ENCODE peak calls at places on chromosomes 11 and 22, in eight cellular contexts. X is cardiac fibroblast, Z is GM12865, M is progenitor cell of endocrine pancreas, W is Calu3, C is psoas muscle, A is OCI-LY7, R is HFF-Myc. H is an unnamed sample.
A peak's percentile ranks its signal among the peaks of the same experiment; 100 is the strongest.

GRCh38 chr11:100632970-100633452 is 54.1 kb upstream of the ARHGAP42 start:
- DNase-seq in M (no peak), Z (no peak), W (peak; percentile 38), A (no peak), C (peak; percentile 29), R (no peak), X (peak; percentile 70), H (no peak)

GRCh38 chr11:83249972-83250593 is 36.1 kb downstream of the CCDC90B start:
- DNase-seq in X (peak; percentile 75), M (no peak), A (peak; percentile 73), C (no peak), Z (peak; percentile 55), W (no peak), R (peak; percentile 16), H (peak; percentile 51)

GRCh38 chr11:16086229-16086628 is 270.1 kb downstream of the SOX6 start:
- DNase-seq in M (no peak), X (no peak), A (no peak), Z (no peak), C (no peak), R (no peak), W (no peak), H (no peak)

GRCh38 chr11:113655771-113656170 is 50.3 kb downstream of the TMPRSS5 start:
- DNase-seq in W (no peak), R (no peak), C (no peak), Z (no peak), A (no peak), M (no peak), X (no peak), H (no peak)

GRCh38 chr11:131762346-131763110 is 392.1 kb downstream of the NTM start:
- DNase-seq in C (no peak), A (no peak), M (no peak), W (no peak), Z (no peak), X (no peak), R (no peak), H (no peak)

GRCh38 chr11:35170503-35170902 is 31.5 kb downstream of the CD44 start:
- DNase-seq in M (no peak), W (no peak), C (no peak), A (no peak), R (no peak), Z (no peak), X (no peak), H (no peak)

GRCh38 chr11:112724194-112724790 is 236.9 kb upstream of the NCAM1 start:
- DNase-seq in Z (no peak), C (no peak), R (no peak), M (no peak), X (no peak), W (peak; percentile 2), A (no peak), H (no peak)

GRCh38 chr11:32154275-32154674 is 63.4 kb downstream of the RCN1 start:
- DNase-seq in A (no peak), X (peak; percentile 34), W (peak; percentile 35), C (no peak), M (no peak), Z (peak; percentile 70), R (no peak), H (peak; percentile 28)

GRCh38 chr11:11538277-11538960 is 83.4 kb downstream of the GALNT18 start:
- DNase-seq in R (peak; percentile 16), W (no peak), Z (no peak), C (peak; percentile 32), X (no peak), A (no peak), M (no peak), H (no peak)

GRCh38 chr11:20754957-20755356 is 85.6 kb downstream of the NELL1 start:
- DNase-seq in Z (peak; percentile 1), W (no peak), C (no peak), R (no peak), M (no peak), X (no peak), A (peak; percentile 0), H (no peak)

GRCh38 chr11:93686812-93687211 is 25.3 kb downstream of the CEP295 start:
- DNase-seq in W (no peak), C (no peak), M (no peak), A (no peak), R (no peak), X (peak; percentile 92), Z (no peak), H (no peak)

GRCh38 chr11:60914620-60915249 is 777 bp downstream of the TMEM109 start:
- DNase-seq in A (peak; percentile 54), X (peak; percentile 26), C (peak; percentile 51), R (no peak), M (no peak), Z (peak; percentile 44), W (peak; percentile 39), H (peak; percentile 52)

GRCh38 chr11:117769530-117769929 is 27.5 kb downstream of the DSCAML1 start:
- DNase-seq in M (no peak), A (no peak), X (no peak), C (no peak), Z (no peak), R (no peak), W (no peak), H (no peak)

GRCh38 chr22:32444068-32444467 is 20.2 kb downstream of the BPIFC start:
- DNase-seq in M (no peak), C (no peak), X (peak; percentile 5), Z (peak; percentile 55), R (no peak), A (peak; percentile 27), W (peak; percentile 44), H (peak; percentile 27)

GRCh38 chr11:97259884-97260283 is 870.1 kb downstream of the JRKL start:
- DNase-seq in A (no peak), Z (no peak), X (no peak), R (no peak), C (no peak), W (no peak), M (no peak), H (no peak)

GRCh38 chr11:48041877-48042698 is 61.7 kb downstream of the PTPRJ start:
- DNase-seq in W (no peak), M (no peak), A (no peak), Z (no peak), R (no peak), X (no peak), C (no peak), H (no peak)

GRCh38 chr11:124863826-124864165 is 1.4 kb upstream of the ROBO3 start:
- DNase-seq in C (no peak), A (no peak), X (no peak), W (no peak), M (no peak), R (no peak), Z (no peak), H (no peak)

GRCh38 chr11:117143390-117143789 is 697 bp upstream of the PAFAH1B2 start:
- DNase-seq in Z (peak; percentile 24), A (peak; percentile 55), R (peak; percentile 33), M (no peak), C (peak; percentile 34), X (peak; percentile 62), W (no peak), H (peak; percentile 60)

GRCh38 chr11:114179234-114179941 is 116.8 kb upstream of the NNMT start:
- DNase-seq in R (no peak), C (peak; percentile 82), A (peak; percentile 26), W (no peak), M (no peak), Z (no peak), X (peak; percentile 99), H (no peak)

GRCh38 chr11:61042961-61043540 is 59.2 kb upstream of the CD5 start:
- DNase-seq in X (no peak), C (no peak), Z (peak; percentile 84), M (no peak), W (no peak), R (no peak), A (no peak), H (no peak)

GRCh38 chr11:73401924-73402833 is 26.0 kb downstream of the RELT start:
- DNase-seq in C (no peak), Z (no peak), X (peak; percentile 27), M (no peak), R (no peak), W (no peak), A (no peak), H (no peak)

GRCh38 chr11:66007201-66007634 is 4.6 kb upstream of the CST6 start:
- DNase-seq in R (no peak), X (no peak), Z (no peak), A (no peak), C (peak; percentile 39), W (no peak), M (no peak), H (peak; percentile 11)

GRCh38 chr22:39302431-39302960 is 16.9 kb downstream of the RPL3 start:
- DNase-seq in C (no peak), M (no peak), X (no peak), W (no peak), Z (no peak), R (no peak), A (no peak), H (no peak)

GRCh38 chr11:107102692-107103463 is 84.6 kb upstream of the GUCY1A2 start:
- DNase-seq in X (no peak), W (no peak), M (no peak), C (peak; percentile 16), A (no peak), Z (peak; percentile 8), R (no peak), H (no peak)

GRCh38 chr22:44678980-44679647 is 22.9 kb upstream of the PRR5 start:
- DNase-seq in A (no peak), Z (no peak), W (no peak), X (no peak), M (no peak), C (no peak), R (no peak), H (no peak)

GRCh38 chr11:33319965-33320813 is 63.0 kb downstream of the HIPK3 start:
- DNase-seq in X (no peak), A (no peak), Z (peak; percentile 36), M (no peak), R (no peak), W (no peak), C (no peak), H (no peak)

GRCh38 chr11:80722616-80723015 is 1281.8 kb upstream of the TENM4 start:
- DNase-seq in C (no peak), W (no peak), M (no peak), Z (no peak), A (no peak), X (peak; percentile 57), R (no peak), H (no peak)

GRCh38 chr11:75099635-75100034 is 3.0 kb upstream of the OR2AT4 start:
- DNase-seq in A (no peak), M (no peak), R (no peak), C (no peak), W (no peak), X (no peak), Z (no peak), H (no peak)
- TF ChIP-seq CTCF in A (no peak), M (no peak), R (no peak), C (no peak), W (no peak), X (no peak), Z (no peak), H (no peak)

GRCh38 chr11:44760917-44761545 is 34.3 kb downstream of the TSPAN18 start:
- DNase-seq in X (peak; percentile 86), Z (no peak), R (no peak), A (no peak), W (peak; percentile 43), C (no peak), M (no peak), H (no peak)
- TF ChIP-seq CTCF in X (no peak), Z (no peak), R (no peak), A (no peak), W (no peak), C (no peak), M (peak; percentile 32), H (no peak)

GRCh38 chr11:14248577-14248976 is 110.4 kb downstream of the RRAS2 start:
- DNase-seq in M (no peak), W (no peak), A (peak; percentile 45), X (no peak), R (no peak), C (no peak), Z (peak; percentile 23), H (no peak)
- TF ChIP-seq CTCF in M (no peak), W (no peak), A (no peak), X (no peak), R (no peak), C (no peak), Z (no peak), H (no peak)

GRCh38 chr11:134957540-134958335 is 545.7 kb upstream of the B3GAT1 start:
- DNase-seq in W (no peak), Z (no peak), M (no peak), C (no peak), R (no peak), A (no peak), X (no peak), H (no peak)
- TF ChIP-seq CTCF in W (no peak), Z (no peak), M (no peak), C (no peak), R (no peak), A (no peak), X (no peak), H (no peak)

H was measured in GM20000.